ENCODE peak calls at places on chromosomes 5 and 9, in nine cellular contexts. F is Calu3, Q is A549, W is GM12865, S is neural crest cell, O is SK-N-SH, U is fibroblast of pulmonary artery, E is GM10248, J is PC-9. G is an unnamed sample.

GRCh38 chr5:1933364-1934055 is 50.8 kb upstream of the IRX4 start:
- DNase-seq in F (no peak), Q (no peak), W (no peak), S (no peak), O (no peak), U (no peak), E (no peak), J (no peak), G (no peak)

GRCh38 chr5:161548472-161549094 is 2.1 kb upstream of the GABRB2 start:
- DNase-seq in F (no peak), Q (no peak), W (peak), S (peak), O (peak), U (no peak), E (no peak), J (no peak), G (no peak)

GRCh38 chr9:121281614-121282291 is 13.8 kb downstream of the GSN start:
- DNase-seq in F (peak), Q (peak), W (no peak), S (no peak), O (no peak), U (peak), E (no peak), J (peak), G (peak)

GRCh38 chr5:93570294-93571110 is 10.5 kb downstream of the NR2F1-AS1 start:
- DNase-seq in F (no peak), Q (no peak), W (no peak), S (no peak), O (no peak), U (no peak), E (no peak), J (no peak), G (no peak)

GRCh38 chr5:96714450-96714849 is 52.3 kb downstream of the CAST start:
- DNase-seq in F (no peak), Q (no peak), W (no peak), S (no peak), O (no peak), U (peak), E (no peak), J (no peak), G (peak)

GRCh38 chr5:60633336-60633735 is 66.6 kb downstream of the DEPDC1B start:
- DNase-seq in F (no peak), Q (no peak), W (no peak), S (no peak), O (no peak), U (peak), E (no peak), J (no peak), G (peak)

GRCh38 chr9:125701351-125701750 is 5.7 kb downstream of the MAPKAP1 start:
- DNase-seq in F (no peak), Q (no peak), W (peak), S (no peak), O (no peak), U (no peak), E (peak), J (no peak), G (peak)

GRCh38 chr5:177487144-177487543 is 10.3 kb downstream of the PDLIM7 start:
- DNase-seq in F (no peak), Q (no peak), W (no peak), S (no peak), O (no peak), U (no peak), E (no peak), J (no peak), G (no peak)

GRCh38 chr9:72753261-72753893 is 199.5 kb downstream of the ALDH1A1 start:
- DNase-seq in F (peak), Q (peak), W (no peak), S (no peak), O (no peak), U (peak), E (no peak), J (no peak), G (peak)
- TF ChIP-seq CTCF in F (no peak), Q (peak), W (peak), S (peak), O (peak), U (peak), E (peak), J (peak), G (peak)

DNA sequence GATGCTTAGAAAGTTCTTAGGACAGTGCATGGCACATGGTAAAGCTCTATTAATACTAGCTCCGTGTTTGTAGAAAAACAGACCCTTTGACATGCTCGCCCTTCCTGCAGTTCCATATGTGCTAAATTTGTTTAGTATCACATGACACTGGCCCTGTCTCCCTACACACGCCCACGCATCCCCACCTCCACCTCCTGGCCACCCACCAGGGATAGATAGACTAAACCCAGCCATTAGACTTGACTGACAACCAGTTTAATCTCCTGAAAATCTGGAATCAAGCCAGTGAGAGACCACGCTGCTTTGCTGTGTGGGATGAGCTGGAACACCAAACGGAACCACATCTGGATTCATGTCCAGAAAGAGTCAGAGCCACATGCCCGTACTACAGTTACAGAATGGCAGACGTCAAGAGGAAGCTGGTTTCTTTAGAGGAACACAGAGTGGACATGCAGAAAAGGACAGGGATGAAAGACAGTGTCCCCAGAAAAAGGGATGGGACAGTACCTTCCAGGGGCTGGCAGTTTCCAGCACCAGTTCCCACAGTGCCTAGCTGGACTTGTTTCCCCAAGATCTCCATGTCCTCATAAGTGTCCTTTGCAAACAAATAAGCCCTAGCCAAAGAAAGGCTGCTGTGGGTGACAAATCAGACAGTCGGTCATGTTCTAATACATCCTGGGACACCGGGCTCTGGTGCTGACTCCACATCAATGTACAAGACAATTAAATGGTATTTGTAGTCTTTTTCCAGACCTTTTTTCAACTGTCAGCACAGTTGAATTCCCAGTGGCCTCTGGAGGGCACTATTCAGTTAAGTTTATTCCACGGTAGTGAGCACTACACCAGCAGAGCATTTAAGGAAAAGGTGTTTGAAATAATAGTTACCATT is 186.2 kb downstream of the PDZD2 start:
- DNase-seq in F (peak), Q (peak), W (peak), S (peak), O (peak), U (peak), E (peak), J (no peak), G (peak)
- TF ChIP-seq CTCF in F (peak), Q (peak), W (peak), S (peak), O (peak), U (peak), E (peak), J (peak), G (peak)

GRCh38 chr5:167254150-167254549 is 1037.3 kb upstream of the WWC1 start:
- DNase-seq in F (no peak), Q (no peak), W (no peak), S (no peak), O (no peak), U (no peak), E (no peak), J (no peak), G (no peak)
- TF ChIP-seq CTCF in F (no peak), Q (no peak), W (no peak), S (no peak), O (no peak), U (no peak), E (no peak), J (no peak), G (no peak)

DNA sequence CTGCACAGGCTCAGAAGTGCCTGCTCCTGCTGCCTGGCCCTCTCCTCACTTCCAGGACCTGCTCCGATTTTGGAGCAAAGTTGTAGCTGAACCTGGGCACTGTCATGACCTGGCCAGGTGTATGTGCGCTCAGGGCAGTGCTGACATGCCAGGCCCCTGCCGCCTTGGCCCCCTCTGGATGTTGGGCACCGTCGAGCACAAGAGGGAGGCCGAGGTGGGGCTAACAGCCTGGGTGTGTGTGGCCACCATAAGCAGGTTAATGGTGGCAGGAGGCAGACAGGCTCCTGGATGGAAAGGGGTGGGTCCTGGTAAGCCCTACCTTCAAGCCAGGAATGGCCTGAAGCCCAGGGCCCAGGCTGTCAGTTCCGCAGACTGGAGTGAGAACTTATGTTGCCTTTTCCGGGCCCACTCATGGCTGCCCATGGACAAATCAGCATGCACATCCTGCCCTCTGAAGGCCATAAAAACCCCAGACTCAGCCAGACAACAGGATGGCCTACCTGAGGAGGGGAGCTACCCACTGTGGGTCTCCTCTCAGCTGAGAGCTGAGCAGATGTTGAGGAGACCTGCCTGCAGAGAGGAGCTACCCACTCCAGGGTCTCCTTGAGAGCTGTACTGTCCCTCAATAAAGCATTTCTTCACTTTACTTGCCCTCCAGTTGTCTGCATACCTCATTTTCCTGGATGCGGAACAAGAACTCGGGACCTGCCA is 66.2 kb downstream of the NACC2 start:
- DNase-seq in F (no peak), Q (no peak), W (no peak), S (no peak), O (no peak), U (no peak), E (no peak), J (no peak), G (no peak)
- TF ChIP-seq CTCF in F (no peak), Q (no peak), W (no peak), S (no peak), O (no peak), U (no peak), E (no peak), J (no peak), G (no peak)